ENCODE peak calls at places on chromosome 12, in nine cellular contexts. E is B cell, N is HFFc6, M is stomach, S is upper lobe of right lung, W is endothelial cell, D is AG04450, U is GM23338, Z is tibial nerve. K is an unnamed sample.

GRCh38 chr12:132413931-132414588 is 75.9 kb upstream of the FBRSL1 start:
- DNase-seq in W (peak; percentile 73), S (no peak), Z (no peak), E (peak; percentile 42), N (no peak), U (peak; percentile 67), D (no peak), M (no peak), K (peak; percentile 57)

GRCh38 chr12:113961921-113962710 is 4.0 kb downstream of the RBM19 start:
- DNase-seq in N (peak; percentile 57), M (no peak), D (no peak), U (no peak), W (no peak), E (no peak), Z (no peak), S (no peak), K (peak; percentile 72)

GRCh38 chr12:64180951-64181350 is 41.1 kb downstream of the KICS2 start:
- DNase-seq in D (no peak), E (no peak), N (peak; percentile 64), S (no peak), W (no peak), Z (no peak), U (no peak), M (no peak), K (no peak)

GRCh38 chr12:49253033-49253623 is 11.8 kb upstream of the TUBA1C start:
- DNase-seq in N (peak; percentile 48), W (no peak), M (no peak), Z (no peak), U (no peak), S (no peak), E (no peak), D (no peak), K (no peak)

GRCh38 chr12:18589316-18589715 is 148.5 kb downstream of the PLCZ1 start:
- DNase-seq in W (no peak), N (peak; percentile 25), E (no peak), M (no peak), Z (no peak), D (no peak), S (no peak), U (peak; percentile 5), K (no peak)

GRCh38 chr12:23204933-23205778 is 580.2 kb downstream of the ETNK1 start:
- DNase-seq in E (peak; percentile 64), M (no peak), W (peak; percentile 15), D (peak; percentile 30), S (no peak), U (peak; percentile 72), N (peak; percentile 29), Z (no peak), K (peak; percentile 56)

GRCh38 chr12:10016881-10017280 is 6.5 kb downstream of the CLEC12B start:
- DNase-seq in M (no peak), W (no peak), Z (no peak), U (no peak), E (no peak), N (peak; percentile 15), S (no peak), D (no peak), K (no peak)

GRCh38 chr12:98469108-98469507 is 46.3 kb upstream of the TMPO start:
- DNase-seq in M (no peak), S (no peak), E (no peak), W (no peak), Z (no peak), U (no peak), N (no peak), D (no peak), K (no peak)

GRCh38 chr12:93978553-93978952 is 169.8 kb upstream of the PLXNC1 start:
- DNase-seq in M (no peak), E (no peak), N (peak; percentile 86), D (no peak), U (no peak), Z (no peak), S (no peak), W (no peak), K (no peak)

GRCh38 chr12:124537525-124538193 is 29.8 kb downstream of the NCOR2 start:
- DNase-seq in Z (no peak), D (no peak), S (peak; percentile 91), E (no peak), N (no peak), M (peak; percentile 50), U (no peak), W (no peak), K (no peak)

GRCh38 chr12:76685246-76685678 is 78.7 kb upstream of the ZDHHC17 start:
- DNase-seq in D (peak; percentile 20), Z (no peak), M (no peak), N (peak; percentile 13), E (no peak), U (peak; percentile 46), S (no peak), W (peak; percentile 18), K (no peak)

GRCh38 chr12:106343213-106343509 is 14.4 kb upstream of the POLR3B start:
- DNase-seq in N (no peak), Z (no peak), W (no peak), D (no peak), U (no peak), E (no peak), S (no peak), M (no peak), K (no peak)

GRCh38 chr12:49541911-49542505 is 3.2 kb downstream of the KCNH3 start:
- DNase-seq in W (no peak), Z (no peak), E (peak; percentile 37), S (peak; percentile 45), N (no peak), M (no peak), D (no peak), U (no peak), K (no peak)

GRCh38 chr12:92978607-92979006 is 49.5 kb upstream of the EEA1 start:
- DNase-seq in Z (no peak), N (no peak), D (no peak), U (no peak), S (no peak), M (no peak), E (peak; percentile 38), W (no peak), K (no peak)

GRCh38 chr12:10190558-10191388 is 11.9 kb downstream of the TMEM52B start:
- DNase-seq in Z (no peak), N (peak; percentile 78), U (peak; percentile 83), E (peak; percentile 66), W (peak; percentile 55), S (no peak), D (no peak), M (peak; percentile 56), K (peak; percentile 74)

GRCh38 chr12:69492739-69493138 is 22.6 kb downstream of the FRS2 start:
- DNase-seq in E (no peak), U (no peak), S (no peak), M (no peak), Z (no peak), N (no peak), D (no peak), W (no peak), K (no peak)

GRCh38 chr12:103632554-103633216 is 45.6 kb downstream of the STAB2 start:
- DNase-seq in D (no peak), W (peak; percentile 94), M (peak; percentile 78), N (peak; percentile 41), E (peak; percentile 22), U (peak; percentile 89), S (peak; percentile 68), Z (no peak), K (peak; percentile 87)
- TF ChIP-seq CTCF in D (peak; percentile 78), W (peak; percentile 99), M (no peak), N (peak; percentile 95), E (peak; percentile 62), U (peak; percentile 98), S (peak; percentile 56), Z (no peak), K (peak; percentile 98)

GRCh38 chr12:28582687-28583376 is 392.6 kb downstream of the CCDC91 start:
- DNase-seq in W (no peak), U (no peak), E (no peak), D (no peak), M (no peak), S (no peak), N (no peak), Z (no peak), K (no peak)

GRCh38 chr12:28578833-28579252 is 388.6 kb downstream of the CCDC91 start:
- DNase-seq in M (no peak), D (no peak), W (no peak), Z (no peak), N (no peak), U (no peak), S (no peak), E (no peak), K (no peak)

GRCh38 chr12:28585146-28585545 is 394.9 kb downstream of the CCDC91 start:
- DNase-seq in Z (no peak), E (no peak), M (no peak), N (no peak), U (no peak), D (no peak), S (no peak), W (no peak), K (no peak)

GRCh38 chr12:28586481-28586880 is 396.2 kb downstream of the CCDC91 start:
- DNase-seq in S (no peak), M (no peak), D (no peak), Z (no peak), W (no peak), U (no peak), E (no peak), N (no peak), K (no peak)

GRCh38 chr12:28583771-28584261 is 393.6 kb downstream of the CCDC91 start:
- DNase-seq in W (no peak), S (no peak), M (no peak), U (peak; percentile 40), E (no peak), N (peak; percentile 94), D (no peak), Z (no peak), K (no peak)
- TF ChIP-seq CTCF in W (no peak), S (no peak), M (no peak), U (peak; percentile 57), E (no peak), N (peak; percentile 76), D (no peak), Z (no peak), K (no peak)

DNA sequence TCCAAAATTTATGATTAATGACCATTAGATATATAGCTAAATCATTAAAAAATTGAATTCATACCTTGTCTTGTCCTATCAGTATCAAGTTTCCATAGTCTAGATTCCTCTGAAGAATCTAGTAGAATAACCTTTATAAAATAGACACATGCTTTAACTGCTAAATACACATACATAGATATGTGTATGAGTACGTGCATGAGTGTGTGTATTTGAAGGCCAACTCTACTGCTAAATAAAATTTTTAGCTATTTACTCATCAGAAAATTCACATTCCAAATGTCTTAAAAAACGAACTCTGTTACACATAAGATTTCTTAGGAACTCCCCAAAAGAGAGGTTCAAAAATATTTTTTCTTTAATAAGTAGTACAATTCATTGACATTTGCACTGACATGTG is 233.0 kb downstream of the SSPN start:
- DNase-seq in W (no peak), S (no peak), Z (no peak), M (no peak), E (no peak), N (peak; percentile 4), U (no peak), D (no peak), K (no peak)
- TF ChIP-seq CTCF in W (no peak), S (no peak), Z (no peak), M (no peak), E (no peak), N (no peak), U (no peak), D (no peak), K (no peak)

DNA sequence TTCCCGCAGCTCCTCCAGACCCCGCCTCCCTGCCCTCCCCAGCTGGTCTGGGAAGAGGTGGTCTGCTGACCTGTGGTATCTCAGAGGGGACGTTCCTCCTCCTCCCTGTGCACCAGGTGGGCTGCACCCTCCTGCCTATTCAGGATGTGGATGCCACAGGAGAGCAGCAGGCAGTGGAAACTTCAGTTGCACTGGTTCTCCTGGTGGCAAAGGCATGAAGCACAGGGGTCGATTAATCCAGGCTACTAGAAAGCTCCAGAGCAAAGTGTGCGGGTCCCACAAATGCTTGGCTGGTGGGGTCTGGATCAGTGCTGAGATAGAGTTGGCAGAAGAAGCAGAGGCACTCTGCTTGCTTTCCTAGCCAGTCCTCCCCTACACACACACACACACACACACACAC is 197.0 kb downstream of the SLC41A2 start:
- DNase-seq in D (no peak), W (no peak), E (no peak), M (no peak), S (no peak), Z (no peak), N (no peak), U (peak; percentile 53), K (no peak)
- TF ChIP-seq CTCF in D (peak; percentile 27), W (no peak), E (no peak), M (no peak), S (no peak), Z (no peak), N (no peak), U (peak; percentile 26), K (no peak)